ENCODE peak calls at places on chromosomes 5 and 9, in ten cellular contexts. J, D, A, W, C, Q, T, V, M and S are unnamed samples.

GRCh38 chr5:97071993-97072392 is 70.4 kb downstream of the LIX1 start:
- DNase-seq in J (no peak), Q (no peak), C (no peak), T (no peak), A (no peak), V (no peak), W (no peak), D (no peak), M (no peak), S (no peak)

GRCh38 chr5:168591302-168592013 is 12.3 kb upstream of the PANK3 start:
- DNase-seq in C (no peak), D (no peak), T (no peak), V (no peak), M (no peak), J (no peak), Q (no peak), A (no peak), W (no peak), S (no peak)

GRCh38 chr9:127418037-127418471 is 6.1 kb upstream of the ZNF79 start:
- DNase-seq in J (peak), M (peak), C (no peak), V (no peak), T (no peak), Q (no peak), D (no peak), A (no peak), W (peak), S (no peak)

GRCh38 chr9:111102793-111103474 is 64.7 kb upstream of the LPAR1 start:
- DNase-seq in D (no peak), J (no peak), C (no peak), M (no peak), W (no peak), Q (no peak), A (no peak), V (no peak), T (no peak), S (no peak)

GRCh38 chr9:84759300-84759750 is 89.8 kb downstream of the NTRK2 start:
- DNase-seq in A (no peak), T (no peak), D (no peak), C (no peak), J (no peak), M (no peak), Q (no peak), V (no peak), W (no peak), S (no peak)

GRCh38 chr9:118896356-118897000 is 472.8 kb downstream of the BRINP1 start:
- DNase-seq in T (no peak), C (no peak), V (no peak), A (no peak), Q (no peak), M (no peak), W (no peak), J (no peak), D (no peak), S (no peak)

GRCh38 chr9:93007529-93008058 is 50.9 kb upstream of the SUSD3 start:
- DNase-seq in V (no peak), J (no peak), T (no peak), A (no peak), D (no peak), M (no peak), Q (no peak), W (no peak), C (no peak), S (no peak)

GRCh38 chr9:118438805-118439204 is 734.6 kb downstream of the TLR4 start:
- DNase-seq in W (no peak), V (no peak), T (no peak), A (no peak), Q (no peak), D (no peak), M (no peak), C (no peak), J (no peak), S (no peak)

GRCh38 chr9:121651295-121652036 is at the start of gene DAB2IP:
- DNase-seq in W (no peak), Q (peak), T (no peak), C (peak), A (no peak), M (peak), V (no peak), D (peak), J (no peak), S (no peak)

GRCh38 chr9:113992276-113992951 is 85.7 kb downstream of the AMBP start:
- DNase-seq in W (no peak), T (no peak), J (peak), A (peak), Q (peak), C (peak), D (no peak), V (no peak), M (no peak), S (no peak)

GRCh38 chr9:68555416-68555815 is 14.7 kb upstream of the TMEM252 start:
- DNase-seq in J (no peak), D (no peak), V (no peak), Q (no peak), T (no peak), A (no peak), M (no peak), W (no peak), C (no peak), S (no peak)

GRCh38 chr5:36300181-36300926 is 1.3 kb downstream of the RANBP3L start:
- DNase-seq in J (no peak), Q (peak), W (no peak), D (no peak), M (no peak), C (no peak), V (no peak), A (no peak), T (no peak), S (no peak)

GRCh38 chr5:83563631-83564030 is 92.1 kb downstream of the VCAN start:
- DNase-seq in M (no peak), W (no peak), Q (no peak), J (no peak), A (no peak), D (no peak), V (no peak), C (no peak), T (no peak), S (no peak)

GRCh38 chr5:83562207-83562606 is 90.7 kb downstream of the VCAN start:
- DNase-seq in C (no peak), M (no peak), V (no peak), J (no peak), W (no peak), T (no peak), A (no peak), D (no peak), Q (no peak), S (no peak)

GRCh38 chr5:83564069-83564749 is 92.7 kb downstream of the VCAN start:
- DNase-seq in V (no peak), C (no peak), D (no peak), T (peak), W (peak), J (no peak), Q (no peak), M (peak), A (no peak), S (peak)

GRCh38 chr5:83559141-83559785 is 87.7 kb downstream of the VCAN start:
- DNase-seq in T (no peak), C (no peak), Q (no peak), A (no peak), W (no peak), D (no peak), M (no peak), J (no peak), V (no peak), S (no peak)

GRCh38 chr5:83562817-83563557 is 91.4 kb downstream of the VCAN start:
- DNase-seq in W (no peak), V (no peak), J (no peak), T (no peak), D (no peak), A (no peak), M (no peak), Q (no peak), C (no peak), S (no peak)
- TF ChIP-seq POLR2AphosphoS5 in W (no peak), V (no peak), J (no peak), T (no peak), D (no peak), A (no peak), M (no peak), Q (no peak), C (no peak), S (no peak)

GRCh38 chr9:109098221-109098959 is 21.4 kb downstream of the TMEM245 start:
- DNase-seq in T (no peak), Q (peak), W (no peak), D (no peak), V (no peak), A (no peak), C (no peak), M (peak), J (no peak), S (no peak)
- H3K4me3 ChIP-seq in T (no peak), Q (no peak), W (no peak), D (no peak), V (peak), A (no peak), C (no peak), M (no peak), J (no peak), S (peak)

GRCh38 chr5:180803181-180804128 is 849 bp upstream of the MGAT1 start:
- DNase-seq in A (peak), W (no peak), V (no peak), D (peak), M (peak), C (peak), T (no peak), J (peak), Q (peak), S (no peak)
- TF ChIP-seq POLR2AphosphoS5 in A (no peak), W (no peak), V (peak), D (peak), M (no peak), C (peak), T (no peak), J (peak), Q (no peak), S (no peak)

DNA sequence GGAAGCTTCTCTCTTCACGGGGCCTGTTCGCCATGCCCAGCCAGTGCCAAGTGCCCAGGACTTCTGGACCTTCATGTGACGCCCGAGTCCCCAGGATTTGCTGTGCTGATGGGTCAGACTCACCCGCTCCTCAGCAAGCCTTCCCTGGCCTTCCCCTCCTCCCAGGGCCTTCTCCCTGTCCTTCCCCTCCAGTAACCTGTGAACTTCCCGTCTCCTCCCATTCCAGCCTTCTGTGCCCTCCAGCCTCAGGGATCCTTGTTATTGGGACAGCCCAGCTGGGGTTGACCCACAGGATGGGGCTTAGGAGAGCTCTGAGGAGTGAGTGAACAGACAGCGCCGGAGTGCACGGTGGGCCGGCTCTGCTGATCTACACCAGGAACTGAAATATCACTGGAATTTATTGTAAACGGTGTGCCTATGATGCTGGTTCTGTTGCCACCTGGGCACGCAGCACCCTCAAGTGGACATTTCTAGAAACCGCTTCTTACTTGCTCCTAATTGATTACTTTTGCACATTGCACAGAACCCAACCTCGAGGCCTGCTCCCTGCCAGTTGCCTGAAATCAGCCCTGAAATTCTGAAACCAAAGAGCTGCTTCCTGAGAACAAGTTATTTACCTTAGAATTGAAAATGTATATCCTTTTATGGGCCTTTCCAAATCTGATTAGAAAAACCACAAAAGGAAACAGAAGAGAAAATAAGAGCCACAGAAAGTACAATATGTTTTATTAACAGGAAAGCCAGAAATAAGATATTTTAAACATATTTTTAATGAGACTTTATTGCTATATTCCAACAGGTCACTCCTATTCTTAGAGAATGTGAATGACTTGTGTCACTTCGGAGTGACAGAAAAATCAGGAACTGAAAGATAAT is 1.6 kb downstream of the SPAAR start:
- DNase-seq in M (peak), W (peak), C (peak), T (no peak), A (no peak), D (peak), J (peak), V (no peak), Q (peak), S (peak)
- H3K4me3 ChIP-seq in M (no peak), W (no peak), C (no peak), T (no peak), A (no peak), D (no peak), J (no peak), V (peak), Q (no peak), S (no peak)

DNA sequence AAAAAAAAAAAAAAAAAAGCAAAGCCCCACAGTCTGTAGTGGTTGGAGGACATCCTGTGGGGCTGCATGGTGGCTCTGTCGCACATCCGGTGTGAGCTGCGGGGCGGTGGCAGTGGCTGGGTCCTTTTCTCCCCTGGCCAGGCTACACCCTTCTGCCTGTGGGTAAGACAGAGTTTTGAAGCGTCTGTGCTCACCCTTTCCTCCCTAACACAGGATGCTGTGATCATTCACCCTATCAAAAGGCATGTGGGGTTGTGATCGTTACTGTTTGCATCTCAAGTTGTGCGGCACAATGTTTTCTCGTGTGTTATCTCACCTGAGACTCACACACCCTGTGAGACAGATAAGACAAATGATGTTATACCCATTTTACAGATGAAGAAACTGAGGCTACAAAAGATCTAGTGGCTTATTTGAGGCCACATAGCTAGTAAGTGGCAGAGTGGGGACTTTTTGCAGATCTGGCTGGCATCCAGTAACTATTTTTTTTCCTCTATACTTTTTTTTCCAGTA is 17.5 kb downstream of the IRF1 start:
- DNase-seq in A (no peak), T (no peak), V (no peak), J (no peak), D (peak), M (no peak), W (no peak), C (peak), Q (no peak), S (no peak)
- TF ChIP-seq POLR2AphosphoS5 in A (no peak), T (no peak), V (no peak), J (no peak), D (no peak), M (no peak), W (no peak), C (no peak), Q (no peak), S (no peak)

GRCh38 chr5:170534177-170534576 is 30.4 kb downstream of the KCNIP1 start:
- DNase-seq in V (no peak), A (no peak), T (no peak), D (no peak), C (no peak), W (no peak), M (peak), Q (peak), J (no peak), S (no peak)
- H3K4me3 ChIP-seq in V (no peak), A (no peak), T (no peak), D (no peak), C (no peak), W (no peak), M (no peak), Q (no peak), J (no peak), S (no peak)

DNA sequence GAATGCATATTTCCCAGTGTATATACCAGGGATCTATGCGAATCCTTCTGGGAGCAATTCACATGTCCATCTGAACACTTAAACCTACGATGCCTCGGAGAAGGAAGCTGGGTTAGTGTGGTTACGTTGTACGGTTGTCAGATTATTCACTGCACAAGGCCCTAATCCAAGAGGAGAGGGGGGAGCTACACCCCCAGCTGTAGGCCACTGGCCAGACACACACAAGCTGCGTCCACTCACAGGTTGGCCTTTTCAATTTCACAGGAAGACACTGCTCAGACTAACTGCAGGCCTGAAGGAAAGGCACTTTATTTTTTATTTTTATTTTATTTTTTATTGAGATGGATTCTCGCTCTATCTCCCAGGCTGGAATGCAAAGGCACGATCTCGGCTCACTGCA is 184.5 kb upstream of the GNA14 start:
- DNase-seq in Q (no peak), C (no peak), D (no peak), V (no peak), W (no peak), T (no peak), J (no peak), M (no peak), A (no peak), S (no peak)
- TF ChIP-seq POLR2AphosphoS5 in Q (no peak), C (no peak), D (no peak), V (peak), W (no peak), T (no peak), J (no peak), M (no peak), A (no peak), S (no peak)